ENCODE peak calls at places on chromosome 22, in five cellular contexts. F is amygdala; B is stimulated activated naive CD8-positive, alpha-beta T cell treated with anti-CD3 and anti-CD28 coated beads, Interleukin-15, Interleukin-2, amounts not matched to agents 100 U/mL and 50 U/mL, for 24 hours; C is astrocyte of the spinal cord; R is IMR-90. H is an unnamed sample.

GRCh38 chr22:39623603-39624500 is 53.3 kb downstream of the CACNA1I start:
- DNase-seq in F (no peak), B (no peak), C (no peak), R (no peak), H (no peak)

GRCh38 chr22:30556388-30556787 is 9.8 kb upstream of the SEC14L6 start:
- DNase-seq in F (no peak), B (no peak), C (no peak), R (no peak), H (no peak)

GRCh38 chr22:44691796-44692661 is 10.0 kb upstream of the PRR5 start:
- DNase-seq in F (no peak), B (no peak), C (no peak), R (no peak), H (no peak)

GRCh38 chr22:19878461-19879247 is 24.0 kb upstream of the GNB1L start:
- DNase-seq in F (no peak), B (no peak), C (peak; percentile 9), R (peak; percentile 26), H (peak; percentile 46)

GRCh38 chr22:19891350-19892248 is 36.9 kb upstream of the GNB1L start:
- DNase-seq in F (no peak), B (peak; percentile 83), C (peak; percentile 84), R (peak; percentile 89), H (peak; percentile 85)

GRCh38 chr22:24207264-24208011 is 26.2 kb downstream of the SUSD2 start:
- DNase-seq in F (no peak), B (no peak), C (peak; percentile 33), R (no peak), H (no peak)

GRCh38 chr22:42313804-42314581 is 43.5 kb upstream of the TCF20 start:
- DNase-seq in F (no peak), B (peak; percentile 31), C (peak; percentile 17), R (peak; percentile 54), H (peak; percentile 46)

GRCh38 chr22:47340851-47341436 is 578.5 kb downstream of the TBC1D22A start:
- DNase-seq in F (no peak), B (no peak), C (peak; percentile 25), R (no peak), H (no peak)

GRCh38 chr22:38138961-38139360 is 28.5 kb upstream of the BAIAP2L2 start:
- DNase-seq in F (no peak), B (no peak), C (no peak), R (no peak), H (no peak)

GRCh38 chr22:30310881-30311771 is 15.6 kb downstream of the TBC1D10A start:
- DNase-seq in F (no peak), B (no peak), C (no peak), R (peak; percentile 61), H (peak; percentile 22)

GRCh38 chr22:30733081-30733680 is 38.5 kb downstream of the OSBP2 start:
- DNase-seq in F (no peak), B (no peak), C (peak; percentile 79), R (peak; percentile 75), H (peak; percentile 39)

GRCh38 chr22:50641696-50642607 is 14.0 kb upstream of the ARSA start:
- DNase-seq in F (no peak), B (no peak), C (peak; percentile 34), R (peak; percentile 32), H (peak; percentile 74)

GRCh38 chr22:19239464-19239863 is 52.1 kb downstream of the CLTCL1 start:
- DNase-seq in F (no peak), B (no peak), C (no peak), R (no peak), H (no peak)

GRCh38 chr22:44665115-44665514 is 36.9 kb upstream of the PRR5 start:
- DNase-seq in F (no peak), B (no peak), C (no peak), R (no peak), H (no peak)

GRCh38 chr22:41603873-41604332 is 14.3 kb upstream of the PMM1 start:
- DNase-seq in F (no peak), B (peak; percentile 74), C (peak; percentile 24), R (no peak), H (no peak)

GRCh38 chr22:31613286-31613903 is 48.6 kb downstream of the PISD start:
- DNase-seq in F (no peak), B (no peak), C (no peak), R (no peak), H (no peak)

GRCh38 chr22:48717076-48717810 is 1110.4 kb downstream of the BRD1 start:
- DNase-seq in F (no peak), B (no peak), C (no peak), R (no peak), H (no peak)

GRCh38 chr22:36977401-36977861 is 41.8 kb downstream of the TST start:
- DNase-seq in F (no peak), B (peak; percentile 90), C (peak; percentile 12), R (peak; percentile 9), H (peak; percentile 57)

GRCh38 chr22:30312053-30312452 is 14.7 kb downstream of the TBC1D10A start:
- DNase-seq in F (no peak), B (no peak), C (peak; percentile 79), R (peak; percentile 83), H (peak; percentile 37)

GRCh38 chr22:36486619-36487384 is 5.4 kb upstream of the TXN2 start:
- DNase-seq in F (no peak), B (peak; percentile 75), C (peak; percentile 50), R (peak; percentile 68), H (peak; percentile 75)

GRCh38 chr22:40193429-40194421 is 16.0 kb downstream of the TNRC6B start:
- DNase-seq in F (no peak), B (no peak), C (peak; percentile 62), R (peak; percentile 34), H (peak; percentile 70)

GRCh38 chr22:37060801-37061610 is 9.5 kb downstream of the KCTD17 start:
- DNase-seq in F (no peak), B (peak; percentile 73), C (no peak), R (no peak), H (no peak)

GRCh38 chr22:50671641-50672040 is 982 bp upstream of the SHANK3 start:
- DNase-seq in F (no peak), B (no peak), C (no peak), R (no peak), H (no peak)

GRCh38 chr22:41147722-41148121 is 55.3 kb downstream of the EP300 start:
- DNase-seq in F (no peak), B (no peak), C (no peak), R (no peak), H (no peak)

GRCh38 chr22:44202261-44202789 is 21.6 kb downstream of the PARVG start:
- DNase-seq in F (no peak), B (no peak), C (peak; percentile 44), R (peak; percentile 90), H (peak; percentile 81)

GRCh38 chr22:46573781-46574437 is 36.5 kb upstream of the CELSR1 start:
- DNase-seq in F (no peak), B (no peak), C (no peak), R (no peak), H (no peak)

GRCh38 chr22:30864441-30865420 is 103.8 kb downstream of the MORC2 start:
- DNase-seq in F (no peak), B (no peak), C (no peak), R (no peak), H (no peak)

GRCh38 chr22:26593763-26594162 is 3.8 kb upstream of the TPST2 start:
- DNase-seq in F (no peak), B (no peak), C (no peak), R (no peak), H (no peak)

GRCh38 chr22:20456722-20457076 is 19.1 kb upstream of the SCARF2 start:
- DNase-seq in F (no peak), B (no peak), C (no peak), R (no peak), H (no peak)

GRCh38 chr22:39227542-39228272 is 17.1 kb downstream of the PDGFB start:
- DNase-seq in F (no peak), B (no peak), C (no peak), R (no peak), H (no peak)

GRCh38 chr22:49955581-49956417 is 4.8 kb upstream of the PIM3 start:
- DNase-seq in F (no peak), B (no peak), C (no peak), R (no peak), H (no peak)

GRCh38 chr22:30444632-30445437 is 19.3 kb downstream of the MTFP1 start:
- DNase-seq in F (no peak), B (peak; percentile 69), C (peak; percentile 50), R (peak; percentile 52), H (peak; percentile 73)

GRCh38 chr22:43829904-43830851 is 18.1 kb upstream of the EFCAB6 start:
- DNase-seq in F (no peak), B (no peak), C (peak; percentile 16), R (peak; percentile 54), H (peak; percentile 34)

GRCh38 chr22:29524440-29525191 is 28.9 kb downstream of the THOC5 start:
- DNase-seq in F (no peak), B (peak; percentile 22), C (no peak), R (peak; percentile 13), H (peak; percentile 61)

GRCh38 chr22:37563153-37564081 is 3.1 kb downstream of the CDC42EP1 start:
- DNase-seq in F (peak; percentile 51), B (no peak), C (peak; percentile 96), R (peak; percentile 97), H (peak; percentile 98)

GRCh38 chr22:17964647-17965046 is 59.7 kb downstream of the MICAL3 start:
- DNase-seq in F (no peak), B (no peak), C (no peak), R (no peak), H (no peak)

GRCh38 chr22:38733329-38734202 is 22.2 kb downstream of the SUN2 start:
- DNase-seq in F (peak; percentile 63), B (peak; percentile 67), C (no peak), R (peak; percentile 55), H (peak; percentile 40)

GRCh38 chr22:20805972-20806471 is 32.1 kb downstream of the SERPIND1 start:
- DNase-seq in F (no peak), B (no peak), C (no peak), R (peak; percentile 10), H (peak; percentile 47)

H was measured in choroid plexus epithelial cell.